ENCODE peak calls at places on chromosomes 3 and 15, in seven cellular contexts. K is NCI-H1417; D is activated CD4-positive, alpha-beta T cell treated with anti-CD3 and anti-CD28 coated beads for 48 hours; O is breast epithelium; G is left ventricle myocardium inferior; A is T-helper 1 cell; X is activated T-cell treated with anti-CD3 and anti-CD28 coated beads for 1 hour. J is an unnamed sample.

GRCh38 chr3:165196577-165197561 is 685 bp upstream of the SLITRK3 start:
- DNase-seq in K (peak), D (no peak), O (no peak), G (no peak), A (no peak), X (no peak), J (no peak)

GRCh38 chr3:23806322-23807160 is 786 bp downstream of the UBE2E1 start:
- DNase-seq in K (no peak), D (peak), O (no peak), G (peak), A (peak), X (no peak), J (peak)

GRCh38 chr3:132538072-132538471 is 59.0 kb upstream of the ACKR4 start:
- DNase-seq in K (no peak), D (no peak), O (no peak), G (no peak), A (no peak), X (no peak), J (no peak)

GRCh38 chr3:71647751-71648150 is 64.2 kb upstream of the FOXP1 start:
- DNase-seq in K (no peak), D (no peak), O (no peak), G (no peak), A (no peak), X (no peak), J (no peak)

GRCh38 chr15:32641517-32642059 is at the start of gene SCG5:
- DNase-seq in K (peak), D (peak), O (no peak), G (no peak), A (no peak), X (no peak), J (no peak)

GRCh38 chr3:156787926-156788663 is 38.1 kb upstream of the LEKR1 start:
- DNase-seq in K (no peak), D (peak), O (no peak), G (no peak), A (no peak), X (no peak), J (no peak)

GRCh38 chr3:153783804-153784203 is 337.4 kb upstream of the ARHGEF26 start:
- DNase-seq in K (no peak), D (no peak), O (no peak), G (no peak), A (no peak), X (no peak), J (no peak)

GRCh38 chr15:80384442-80384841 is 19.7 kb upstream of the ARNT2 start:
- DNase-seq in K (no peak), D (no peak), O (no peak), G (no peak), A (no peak), X (no peak), J (no peak)

GRCh38 chr3:160129459-160130061 is 95.7 kb upstream of the C3orf80 start:
- DNase-seq in K (no peak), D (no peak), O (no peak), G (no peak), A (no peak), X (no peak), J (no peak)

GRCh38 chr3:43287514-43287913 is 1.2 kb downstream of the SNRK start:
- DNase-seq in K (no peak), D (no peak), O (no peak), G (no peak), A (no peak), X (no peak), J (no peak)

GRCh38 chr3:14203521-14204079 is 25.0 kb downstream of the LSM3 start:
- DNase-seq in K (peak), D (peak), O (peak), G (no peak), A (no peak), X (no peak), J (peak)

GRCh38 chr15:76341366-76342045 is 4.9 kb downstream of the ISL2 start:
- DNase-seq in K (peak), D (no peak), O (no peak), G (no peak), A (no peak), X (no peak), J (no peak)

GRCh38 chr3:108416111-108416869 is 94.1 kb downstream of the MYH15 start:
- DNase-seq in K (no peak), D (no peak), O (no peak), G (no peak), A (no peak), X (no peak), J (no peak)

GRCh38 chr3:23238156-23238555 is 35.0 kb downstream of the UBE2E2 start:
- DNase-seq in K (no peak), D (no peak), O (no peak), G (no peak), A (no peak), X (no peak), J (no peak)

GRCh38 chr3:143252931-143253330 is 133.4 kb downstream of the CHST2 start:
- DNase-seq in K (no peak), D (no peak), O (no peak), G (no peak), A (no peak), X (no peak), J (no peak)

GRCh38 chr3:27072943-27073725 is 296.0 kb downstream of the NEK10 start:
- DNase-seq in K (no peak), D (no peak), O (no peak), G (no peak), A (no peak), X (no peak), J (no peak)

GRCh38 chr15:51931638-51932037 is 39.9 kb downstream of the LEO1 start:
- DNase-seq in K (no peak), D (no peak), O (no peak), G (no peak), A (no peak), X (no peak), J (no peak)

GRCh38 chr15:77642793-77643430 is 10.2 kb upstream of the LINGO1 start:
- DNase-seq in K (no peak), D (no peak), O (no peak), G (no peak), A (no peak), X (no peak), J (no peak)

GRCh38 chr3:151314593-151314992 is 2.0 kb downstream of the GPR87 start:
- DNase-seq in K (no peak), D (no peak), O (no peak), G (no peak), A (no peak), X (no peak), J (no peak)

GRCh38 chr3:108062051-108062450 is 28.8 kb downstream of the CD47 start:
- DNase-seq in K (no peak), D (no peak), O (no peak), G (no peak), A (no peak), X (no peak), J (no peak)

GRCh38 chr3:170835346-170835745 is 34.6 kb downstream of the RPL22L1 start:
- DNase-seq in K (peak), D (no peak), O (no peak), G (no peak), A (no peak), X (no peak), J (no peak)

GRCh38 chr15:59703979-59704796 is 15.1 kb upstream of the BNIP2 start:
- DNase-seq in K (no peak), D (no peak), O (no peak), G (no peak), A (no peak), X (no peak), J (no peak)

GRCh38 chr3:192054881-192055280 is 593.9 kb downstream of the PYDC2 start:
- DNase-seq in K (no peak), D (no peak), O (no peak), G (no peak), A (no peak), X (no peak), J (no peak)

GRCh38 chr3:197154-197855 is 742 bp downstream of the CHL1 start:
- DNase-seq in K (peak), D (no peak), O (no peak), G (peak), A (no peak), X (no peak), J (no peak)

GRCh38 chr3:66499881-66500574 is 794 bp downstream of the LRIG1 start:
- DNase-seq in K (peak), D (peak), O (no peak), G (peak), A (peak), X (no peak), J (no peak)

GRCh38 chr3:50242778-50243551 is 7.0 kb downstream of the GNAI2 start:
- DNase-seq in K (no peak), D (peak), O (no peak), G (peak), A (no peak), X (no peak), J (no peak)

GRCh38 chr3:36911990-36912804 is 32.7 kb downstream of the TRANK1 start:
- DNase-seq in K (no peak), D (peak), O (no peak), G (no peak), A (no peak), X (no peak), J (no peak)

GRCh38 chr15:70324001-70324974 is 226.6 kb upstream of the TLE3 start:
- DNase-seq in K (no peak), D (no peak), O (peak), G (no peak), A (no peak), X (no peak), J (no peak)

GRCh38 chr15:91055548-91056331 is 33.3 kb upstream of the VPS33B start:
- DNase-seq in K (peak), D (peak), O (peak), G (peak), A (no peak), X (no peak), J (peak)

GRCh38 chr3:148008591-148008990 is 599.4 kb downstream of the ZIC1 start:
- DNase-seq in K (no peak), D (no peak), O (no peak), G (no peak), A (no peak), X (no peak), J (no peak)

GRCh38 chr3:15462451-15462850 is 35.1 kb downstream of the EAF1 start:
- DNase-seq in K (no peak), D (peak), O (no peak), G (no peak), A (no peak), X (no peak), J (no peak)

GRCh38 chr3:171206283-171206682 is 179.8 kb upstream of the SLC2A2 start:
- DNase-seq in K (no peak), D (no peak), O (no peak), G (no peak), A (no peak), X (no peak), J (no peak)

GRCh38 chr3:148600902-148601765 is 96.6 kb upstream of the AGTR1 start:
- DNase-seq in K (no peak), D (no peak), O (no peak), G (no peak), A (no peak), X (no peak), J (no peak)

J was measured in tibial nerve.